ENCODE peak calls at places on chromosomes 13 and 19, in five cellular contexts. U is SK-N-SH, Z is HCT116, W is K562, D is GM12878. T is an unnamed sample.

GRCh38 chr19:8665468-8666213 is 33.0 kb downstream of the ACTL9 start:
- DNase-seq in W (no peak), D (no peak), U (no peak), Z (no peak), T (no peak)

GRCh38 chr13:65472336-65472735 is 1757.8 kb downstream of the PCDH9 start:
- DNase-seq in Z (no peak), D (no peak), U (no peak), W (no peak), T (no peak)

GRCh38 chr13:113509989-113510388 is 19.5 kb upstream of the DCUN1D2 start:
- DNase-seq in Z (no peak), U (no peak), W (no peak), D (no peak), T (no peak)

GRCh38 chr19:48443262-48443661 is 2.5 kb upstream of the GRWD1 start:
- DNase-seq in Z (no peak), W (no peak), D (no peak), U (no peak), T (no peak)

GRCh38 chr13:23427342-23428182 is 5.9 kb downstream of the SACS start:
- DNase-seq in U (no peak), Z (no peak), D (no peak), W (no peak), T (peak)

GRCh38 chr19:7612282-7613274 is 16.8 kb downstream of the XAB2 start:
- DNase-seq in Z (no peak), U (no peak), W (no peak), D (no peak), T (no peak)

GRCh38 chr13:48946163-48946562 is 29.5 kb upstream of the FNDC3A start:
- DNase-seq in W (no peak), D (no peak), U (no peak), Z (no peak), T (no peak)

GRCh38 chr13:90105881-90106496 is 1241.5 kb upstream of the MIR17HG start:
- DNase-seq in D (no peak), W (no peak), Z (no peak), U (no peak), T (no peak)

GRCh38 chr19:6750062-6750461 is 10.6 kb downstream of the TRIP10 start:
- DNase-seq in U (no peak), D (no peak), W (no peak), Z (no peak), T (no peak)

GRCh38 chr19:56139847-56140582 is 1.1 kb upstream of the ZNF444 start:
- DNase-seq in W (peak), D (no peak), Z (no peak), U (no peak), T (no peak)

GRCh38 chr13:31172001-31172400 is 10.3 kb upstream of the HSPH1 start:
- DNase-seq in W (no peak), Z (no peak), D (no peak), U (no peak), T (peak)

GRCh38 chr13:25948910-25949309 is 102.9 kb downstream of the SHISA2 start:
- DNase-seq in Z (no peak), D (no peak), W (no peak), U (no peak), T (no peak)

GRCh38 chr13:26551255-26551654 is 6.2 kb upstream of the WASF3 start:
- DNase-seq in U (no peak), D (no peak), W (no peak), Z (no peak), T (no peak)

GRCh38 chr13:92255533-92255932 is 857.1 kb downstream of the GPC5 start:
- DNase-seq in Z (no peak), D (no peak), U (no peak), W (no peak), T (no peak)

GRCh38 chr19:30374791-30375650 is 2.8 kb downstream of the ZNF536 start:
- DNase-seq in Z (no peak), W (no peak), D (no peak), U (peak), T (no peak)

GRCh38 chr19:18160441-18160791 is 7.5 kb downstream of the PIK3R2 start:
- DNase-seq in W (no peak), Z (no peak), U (no peak), D (no peak), T (no peak)

GRCh38 chr19:14519860-14520407 is 1.7 kb upstream of the DNAJB1 start:
- DNase-seq in U (no peak), Z (peak), D (no peak), W (no peak), T (peak)

GRCh38 chr13:101231751-101232428 is 184.4 kb downstream of the NALCN start:
- DNase-seq in W (no peak), Z (no peak), U (no peak), D (no peak), T (no peak)

GRCh38 chr19:4191044-4191443 is 8.6 kb downstream of the ANKRD24 start:
- DNase-seq in W (no peak), U (no peak), Z (no peak), D (no peak), T (no peak)

GRCh38 chr13:98110749-98111148 is 32.1 kb upstream of the FARP1 start:
- DNase-seq in D (no peak), Z (no peak), U (no peak), W (no peak), T (no peak)

GRCh38 chr19:19445911-19446361 is 40.5 kb downstream of the GATAD2A start:
- DNase-seq in W (no peak), U (no peak), Z (no peak), D (no peak), T (no peak)

GRCh38 chr19:625257-625656 is 8.1 kb downstream of the POLRMT start:
- DNase-seq in U (no peak), Z (no peak), W (no peak), D (no peak), T (no peak)

GRCh38 chr13:53137777-53138176 is 109.2 kb downstream of the OLFM4 start:
- DNase-seq in D (no peak), W (no peak), U (no peak), Z (no peak), T (no peak)

GRCh38 chr13:56659041-56659471 is 481.7 kb upstream of the PRR20A start:
- DNase-seq in U (no peak), W (no peak), D (no peak), Z (no peak), T (no peak)

GRCh38 chr19:55153652-55154264 is 3.8 kb downstream of the TNNI3 start:
- DNase-seq in D (no peak), Z (no peak), W (no peak), U (no peak), T (no peak)

GRCh38 chr13:27034678-27035111 is 136.9 kb downstream of the USP12 start:
- DNase-seq in Z (no peak), W (no peak), U (no peak), D (no peak), T (no peak)

DNA sequence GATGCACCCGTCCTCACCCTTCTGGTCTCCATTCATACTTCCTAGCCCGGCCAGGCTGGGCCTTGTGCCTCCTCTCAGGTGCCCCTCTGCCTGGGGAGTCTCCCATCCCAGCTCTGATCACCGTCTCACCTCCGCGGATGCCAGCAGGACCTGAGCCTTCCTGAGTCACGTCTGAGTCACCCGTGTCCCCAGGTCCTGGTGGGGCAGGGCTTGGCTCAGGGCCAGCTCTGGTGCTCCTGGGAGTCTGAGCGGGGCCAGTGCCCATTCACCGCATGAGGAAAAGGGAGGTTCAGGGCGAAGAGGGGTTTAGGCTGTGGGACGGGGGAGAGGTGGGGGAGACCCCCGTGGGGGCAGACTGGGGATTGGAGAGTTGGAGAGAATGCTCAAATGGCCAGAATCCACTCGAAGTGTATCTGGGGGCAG is 593 bp downstream of the ATP8B3 start:
- DNase-seq in D (no peak), Z (peak), U (peak), W (peak), T (peak)
- TF ChIP-seq MAX in D (no peak), Z (no peak), U (no peak), W (no peak), T (no peak)

GRCh38 chr13:107715496-107715895 is 499.8 kb downstream of the LIG4 start:
- DNase-seq in Z (no peak), W (no peak), U (no peak), D (no peak), T (no peak)

GRCh38 chr13:107713314-107713713 is 502.0 kb downstream of the LIG4 start:
- DNase-seq in W (no peak), U (no peak), D (no peak), Z (no peak), T (peak)

GRCh38 chr13:107712145-107712544 is 503.2 kb downstream of the LIG4 start:
- DNase-seq in U (no peak), D (no peak), W (no peak), Z (no peak), T (no peak)

GRCh38 chr13:107716741-107717140 is 498.6 kb downstream of the LIG4 start:
- DNase-seq in Z (no peak), U (no peak), W (no peak), D (no peak), T (no peak)

DNA sequence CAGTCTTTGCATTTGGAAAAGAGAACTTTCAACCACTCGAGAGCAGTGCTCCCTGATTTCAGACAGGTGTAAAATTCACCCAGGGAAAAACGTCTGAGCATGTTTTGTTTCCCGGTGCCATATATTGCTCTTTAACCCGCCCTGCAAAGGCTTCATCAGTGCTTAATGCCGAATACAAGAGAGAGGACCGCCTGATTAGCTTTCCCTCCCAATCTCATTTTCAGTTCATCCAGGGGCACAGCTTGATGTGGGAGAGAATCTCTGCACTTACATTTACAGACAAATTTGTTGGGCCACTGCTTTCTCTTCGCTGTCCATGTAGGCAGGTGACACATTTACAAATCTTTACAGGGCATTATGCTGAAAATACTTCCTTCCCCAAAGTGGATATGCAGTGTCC is 499.1 kb downstream of the LIG4 start:
- DNase-seq in D (no peak), U (no peak), Z (no peak), W (no peak), T (no peak)
- H3K4me3 ChIP-seq in D (no peak), U (no peak), Z (no peak), W (no peak), T (no peak)

GRCh38 chr13:51419015-51419636 is 33.7 kb downstream of the INTS6 start:
- DNase-seq in Z (no peak), D (no peak), U (no peak), W (no peak), T (no peak)
- TF ChIP-seq POLR2AphosphoS5 in Z (no peak), D (no peak), U (no peak), W (no peak), T (no peak)

DNA sequence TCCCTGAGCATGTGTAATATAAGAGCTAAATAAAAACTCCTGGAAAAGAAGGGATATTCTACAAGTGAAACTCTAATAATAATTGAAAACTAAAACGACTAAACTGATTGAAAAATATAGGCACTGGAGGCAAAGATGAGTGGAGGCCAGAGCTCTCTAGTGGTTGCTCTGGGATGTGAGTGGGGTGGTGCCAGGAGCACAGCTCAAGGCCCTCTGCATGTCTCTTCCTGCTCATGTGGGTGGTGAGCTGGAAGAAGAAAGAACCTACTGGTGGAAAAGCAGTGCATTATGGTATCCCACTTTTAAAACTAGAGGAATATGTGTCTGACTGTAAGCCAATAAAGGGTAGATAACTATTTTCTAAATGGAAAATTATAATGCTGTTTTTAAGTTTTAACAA is 15.8 kb upstream of the ARHGEF7 start:
- DNase-seq in W (no peak), U (no peak), Z (no peak), D (no peak), T (no peak)
- TF ChIP-seq MAX in W (no peak), U (no peak), Z (no peak), D (no peak), T (no peak)

GRCh38 chr13:110309661-110310524 is 2.8 kb downstream of the COL4A2 start:
- DNase-seq in W (no peak), Z (no peak), D (no peak), U (no peak), T (no peak)
- H3K4me3 ChIP-seq in W (no peak), Z (no peak), D (no peak), U (no peak), T (peak)

T was measured in endothelial cell of umbilical vein.